ENCODE peak calls at places on chromosome 17, in seven cellular contexts. One of them, this sample, is unnamed.

GRCh38 chr17:61247438-61247837 is 152.2 kb upstream of the TBX2 start:
- DNase-seq in transverse colon: no peak
- DNase-seq in esophagus squamous epithelium: no peak
- DNase-seq in tibial nerve: peak; percentile 31
- DNase-seq in uterus: no peak
- DNase-seq in A549: no peak
- DNase-seq in IMR-90: peak; percentile 82
- DNase-seq in this sample: no peak

GRCh38 chr17:726331-726919 is 6.0 kb upstream of the TLCD3A start:
- DNase-seq in transverse colon: peak; percentile 42
- DNase-seq in IMR-90: no peak
- DNase-seq in esophagus squamous epithelium: no peak
- DNase-seq in uterus: no peak
- DNase-seq in A549: no peak
- DNase-seq in tibial nerve: no peak
- DNase-seq in this sample: no peak

GRCh38 chr17:37743612-37743874 is 1.3 kb downstream of the HNF1B start:
- DNase-seq in uterus: no peak
- DNase-seq in IMR-90: no peak
- DNase-seq in esophagus squamous epithelium: no peak
- DNase-seq in tibial nerve: no peak
- DNase-seq in A549: peak; percentile 91
- DNase-seq in transverse colon: peak; percentile 73
- DNase-seq in this sample: no peak

GRCh38 chr17:13593757-13594156 is 8.0 kb downstream of the HS3ST3A1 start:
- DNase-seq in A549: no peak
- DNase-seq in IMR-90: peak; percentile 57
- DNase-seq in tibial nerve: no peak
- DNase-seq in esophagus squamous epithelium: no peak
- DNase-seq in uterus: no peak
- DNase-seq in transverse colon: no peak
- DNase-seq in this sample: no peak

GRCh38 chr17:37300683-37301082 is 75.1 kb upstream of the C17orf78 start:
- DNase-seq in esophagus squamous epithelium: no peak
- DNase-seq in A549: no peak
- DNase-seq in transverse colon: no peak
- DNase-seq in uterus: no peak
- DNase-seq in IMR-90: no peak
- DNase-seq in tibial nerve: no peak
- DNase-seq in this sample: no peak

GRCh38 chr17:14048169-14048568 is 21.1 kb upstream of the COX10 start:
- DNase-seq in esophagus squamous epithelium: no peak
- DNase-seq in transverse colon: no peak
- DNase-seq in tibial nerve: no peak
- DNase-seq in IMR-90: no peak
- DNase-seq in A549: peak; percentile 30
- DNase-seq in uterus: no peak
- DNase-seq in this sample: no peak

GRCh38 chr17:78883533-78884131 is 19.4 kb downstream of the CEP295NL start:
- DNase-seq in tibial nerve: peak; percentile 83
- DNase-seq in esophagus squamous epithelium: no peak
- DNase-seq in uterus: peak; percentile 88
- DNase-seq in A549: peak; percentile 98
- DNase-seq in transverse colon: peak; percentile 58
- DNase-seq in IMR-90: peak; percentile 97
- DNase-seq in this sample: peak; percentile 43

GRCh38 chr17:40175928-40176327 is 1.3 kb upstream of the RAPGEFL1 start:
- DNase-seq in uterus: no peak
- DNase-seq in A549: no peak
- DNase-seq in tibial nerve: no peak
- DNase-seq in IMR-90: no peak
- DNase-seq in esophagus squamous epithelium: no peak
- DNase-seq in transverse colon: no peak
- DNase-seq in this sample: no peak

GRCh38 chr17:29004081-29004692 is 1.6 kb downstream of the SEZ6 start:
- DNase-seq in transverse colon: no peak
- DNase-seq in tibial nerve: no peak
- DNase-seq in IMR-90: peak; percentile 33
- DNase-seq in uterus: no peak
- DNase-seq in esophagus squamous epithelium: no peak
- DNase-seq in A549: no peak
- DNase-seq in this sample: no peak

GRCh38 chr17:44348234-44348987 is 3.3 kb downstream of the GRN start:
- DNase-seq in IMR-90: peak; percentile 57
- DNase-seq in A549: no peak
- DNase-seq in esophagus squamous epithelium: no peak
- DNase-seq in uterus: no peak
- DNase-seq in tibial nerve: no peak
- DNase-seq in transverse colon: peak; percentile 48
- DNase-seq in this sample: peak; percentile 47

GRCh38 chr17:14942511-14943185 is 322.5 kb downstream of the PMP22 start:
- DNase-seq in transverse colon: no peak
- DNase-seq in A549: no peak
- DNase-seq in tibial nerve: no peak
- DNase-seq in esophagus squamous epithelium: no peak
- DNase-seq in uterus: no peak
- DNase-seq in IMR-90: no peak
- DNase-seq in this sample: peak; percentile 5

GRCh38 chr17:81703747-81704654 is 834 bp downstream of the MRPL12 start:
- DNase-seq in transverse colon: no peak
- DNase-seq in uterus: no peak
- DNase-seq in IMR-90: no peak
- DNase-seq in esophagus squamous epithelium: no peak
- DNase-seq in tibial nerve: no peak
- DNase-seq in A549: no peak
- DNase-seq in this sample: no peak

GRCh38 chr17:6241996-6242395 is 171.8 kb downstream of the WSCD1 start:
- DNase-seq in tibial nerve: no peak
- DNase-seq in esophagus squamous epithelium: no peak
- DNase-seq in transverse colon: no peak
- DNase-seq in A549: no peak
- DNase-seq in uterus: no peak
- DNase-seq in IMR-90: no peak
- DNase-seq in this sample: no peak

GRCh38 chr17:28725660-28726395 is at the start of gene TLCD1:
- DNase-seq in transverse colon: peak; percentile 73
- DNase-seq in uterus: no peak
- DNase-seq in IMR-90: peak; percentile 74
- DNase-seq in A549: peak; percentile 92
- DNase-seq in esophagus squamous epithelium: no peak
- DNase-seq in tibial nerve: peak; percentile 31
- DNase-seq in this sample: peak; percentile 61

GRCh38 chr17:64378890-64379354 is 11.7 kb downstream of the PECAM1 start:
- DNase-seq in IMR-90: no peak
- DNase-seq in tibial nerve: no peak
- DNase-seq in A549: no peak
- DNase-seq in uterus: no peak
- DNase-seq in esophagus squamous epithelium: no peak
- DNase-seq in transverse colon: peak; percentile 55
- DNase-seq in this sample: no peak

GRCh38 chr17:14301279-14301760 is 439 bp downstream of the HS3ST3B1 start:
- DNase-seq in A549: peak; percentile 25
- DNase-seq in uterus: no peak
- DNase-seq in esophagus squamous epithelium: no peak
- DNase-seq in tibial nerve: no peak
- DNase-seq in IMR-90: no peak
- DNase-seq in transverse colon: no peak
- DNase-seq in this sample: no peak

GRCh38 chr17:2400474-2400866 is 390 bp downstream of the MNT start:
- DNase-seq in tibial nerve: no peak
- DNase-seq in A549: no peak
- DNase-seq in transverse colon: peak; percentile 61
- DNase-seq in esophagus squamous epithelium: no peak
- DNase-seq in uterus: peak; percentile 56
- DNase-seq in IMR-90: no peak
- DNase-seq in this sample: no peak

GRCh38 chr17:41532947-41533570 is 5.0 kb upstream of the KRT19 start:
- DNase-seq in IMR-90: no peak
- DNase-seq in tibial nerve: no peak
- DNase-seq in transverse colon: no peak
- DNase-seq in uterus: no peak
- DNase-seq in A549: no peak
- DNase-seq in esophagus squamous epithelium: no peak
- DNase-seq in this sample: no peak

GRCh38 chr17:66415366-66416206 is 113.2 kb downstream of the PRKCA start:
- DNase-seq in A549: no peak
- DNase-seq in esophagus squamous epithelium: no peak
- DNase-seq in tibial nerve: no peak
- DNase-seq in uterus: no peak
- DNase-seq in transverse colon: no peak
- DNase-seq in IMR-90: no peak
- DNase-seq in this sample: no peak

GRCh38 chr17:2911755-2912111 is 115.5 kb downstream of the RAP1GAP2 start:
- DNase-seq in uterus: no peak
- DNase-seq in A549: no peak
- DNase-seq in esophagus squamous epithelium: no peak
- DNase-seq in tibial nerve: no peak
- DNase-seq in transverse colon: no peak
- DNase-seq in IMR-90: no peak
- DNase-seq in this sample: no peak

DNA sequence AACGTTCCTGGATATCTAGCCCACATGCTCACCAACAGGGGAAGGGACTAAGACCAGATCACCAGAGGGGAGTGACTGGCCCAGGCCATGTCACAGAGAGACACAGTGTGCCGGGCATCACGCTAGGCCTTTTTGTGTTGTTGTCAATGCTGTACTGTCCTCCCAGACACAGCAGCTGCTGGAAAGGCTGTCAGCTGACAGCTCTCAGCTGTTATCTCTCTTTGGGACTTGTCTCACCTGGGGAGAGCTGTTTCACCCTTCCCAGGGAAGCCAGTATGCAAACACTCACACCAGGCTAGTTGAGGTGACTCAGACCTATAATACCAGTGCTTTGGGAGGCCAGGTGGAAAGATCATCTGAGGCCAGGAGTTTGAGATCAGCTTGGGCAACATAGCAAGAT is 19.4 kb downstream of the UNC45B start:
- DNase-seq in uterus: no peak
- DNase-seq in transverse colon: no peak
- DNase-seq in tibial nerve: no peak
- DNase-seq in IMR-90: no peak
- DNase-seq in A549: no peak
- DNase-seq in esophagus squamous epithelium: no peak
- DNase-seq in this sample: no peak
- H3K27ac ChIP-seq in uterus: no peak overlapping the region
- H3K27ac ChIP-seq in transverse colon: no peak overlapping the region
- H3K27ac ChIP-seq in tibial nerve: no peak overlapping the region
- H3K27ac ChIP-seq in IMR-90: no peak overlapping the region
- H3K27ac ChIP-seq in A549: no peak overlapping the region
- H3K27ac ChIP-seq in esophagus squamous epithelium: no peak overlapping the region
- H3K27ac ChIP-seq in this sample: no peak overlapping the region

GRCh38 chr17:9798724-9799123 is 7.3 kb upstream of the DHRS7C start:
- DNase-seq in transverse colon: no peak
- DNase-seq in IMR-90: no peak
- DNase-seq in tibial nerve: no peak
- DNase-seq in esophagus squamous epithelium: no peak
- DNase-seq in A549: no peak
- DNase-seq in uterus: no peak
- DNase-seq in this sample: no peak

GRCh38 chr17:9801505-9801904 is 10.1 kb upstream of the DHRS7C start:
- DNase-seq in esophagus squamous epithelium: no peak
- DNase-seq in tibial nerve: no peak
- DNase-seq in uterus: no peak
- DNase-seq in IMR-90: no peak
- DNase-seq in transverse colon: no peak
- DNase-seq in A549: no peak
- DNase-seq in this sample: no peak

GRCh38 chr17:9802701-9803100 is 11.3 kb upstream of the DHRS7C start:
- DNase-seq in esophagus squamous epithelium: no peak
- DNase-seq in uterus: no peak
- DNase-seq in tibial nerve: no peak
- DNase-seq in A549: peak; percentile 56
- DNase-seq in transverse colon: no peak
- DNase-seq in IMR-90: no peak
- DNase-seq in this sample: no peak

GRCh38 chr17:9802294-9802693 is 10.9 kb upstream of the DHRS7C start:
- DNase-seq in transverse colon: no peak
- DNase-seq in esophagus squamous epithelium: no peak
- DNase-seq in A549: peak; percentile 70
- DNase-seq in IMR-90: no peak
- DNase-seq in tibial nerve: no peak
- DNase-seq in uterus: no peak
- DNase-seq in this sample: no peak

GRCh38 chr17:9797965-9798364 is 6.6 kb upstream of the DHRS7C start:
- DNase-seq in A549: no peak
- DNase-seq in esophagus squamous epithelium: no peak
- DNase-seq in IMR-90: no peak
- DNase-seq in uterus: no peak
- DNase-seq in tibial nerve: no peak
- DNase-seq in transverse colon: no peak
- DNase-seq in this sample: no peak
- TF ChIP-seq POLR2A in A549: no peak
- TF ChIP-seq POLR2A in esophagus squamous epithelium: no peak
- TF ChIP-seq POLR2A in IMR-90: no peak
- TF ChIP-seq POLR2A in uterus: no peak
- TF ChIP-seq POLR2A in tibial nerve: no peak
- TF ChIP-seq POLR2A in transverse colon: no peak
- TF ChIP-seq POLR2A in this sample: no peak

DNA sequence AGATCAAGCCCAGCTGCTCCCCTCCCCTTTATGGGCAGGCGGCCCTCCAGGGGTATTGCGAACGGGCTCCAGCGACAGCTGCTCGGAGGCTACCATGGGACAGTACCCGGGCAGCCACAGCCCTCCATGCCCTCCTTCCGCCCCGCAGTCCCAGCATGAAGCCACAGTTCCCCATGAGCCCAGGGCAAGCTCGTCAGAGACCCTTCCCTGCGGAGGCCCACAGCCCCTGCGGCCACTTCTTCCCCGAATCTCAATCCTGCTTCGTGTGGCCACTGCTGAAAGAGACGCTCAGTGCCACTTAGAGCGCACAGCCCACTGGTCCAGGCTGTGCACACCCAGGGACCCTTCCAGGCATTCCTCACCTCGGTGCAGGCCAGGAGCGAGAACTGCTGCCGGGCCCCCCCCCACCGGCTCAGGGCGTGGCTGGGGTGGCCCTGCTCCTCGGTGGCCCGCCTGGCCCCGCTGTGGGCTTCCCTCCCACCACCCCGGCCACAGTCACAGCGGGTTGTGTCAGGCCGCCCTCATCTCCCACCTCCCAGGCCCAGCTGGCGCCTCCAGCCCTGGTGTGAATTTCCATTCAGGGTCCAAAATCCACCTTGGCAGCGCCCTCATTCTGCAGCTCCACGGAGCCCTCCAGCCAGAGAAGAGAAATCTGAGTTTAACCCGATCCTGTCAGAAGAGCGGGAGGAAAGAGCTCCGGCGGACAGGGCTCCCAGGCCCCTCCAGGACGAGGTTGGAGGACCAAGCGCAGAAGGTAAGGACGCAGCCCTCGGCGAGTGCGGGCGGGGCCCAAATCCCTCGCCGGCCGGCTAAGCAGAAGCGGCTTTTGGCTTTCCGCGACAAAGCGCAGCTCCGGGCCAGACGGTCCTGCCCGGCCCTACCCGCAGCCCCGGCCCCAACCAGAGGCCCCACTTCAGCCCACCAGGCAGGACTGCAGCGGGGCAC is 12.1 kb downstream of the TBC1D16 start:
- DNase-seq in tibial nerve: no peak
- DNase-seq in transverse colon: peak; percentile 34
- DNase-seq in IMR-90: no peak
- DNase-seq in A549: no peak
- DNase-seq in esophagus squamous epithelium: no peak
- DNase-seq in uterus: peak; percentile 40
- DNase-seq in this sample: no peak
- H3K4me3 ChIP-seq in tibial nerve: peak overlapping the region; percentile 27
- H3K4me3 ChIP-seq in transverse colon: no peak overlapping the region
- H3K4me3 ChIP-seq in IMR-90: no peak overlapping the region
- H3K4me3 ChIP-seq in A549: no peak overlapping the region
- H3K4me3 ChIP-seq in esophagus squamous epithelium: no peak overlapping the region
- H3K4me3 ChIP-seq in uterus: peak overlapping the region; percentile 20
- H3K4me3 ChIP-seq in this sample: no peak overlapping the region

GRCh38 chr17:34319087-34319486 is at the start of gene CCL8:
- DNase-seq in IMR-90: no peak
- DNase-seq in A549: no peak
- DNase-seq in transverse colon: no peak
- DNase-seq in esophagus squamous epithelium: no peak
- DNase-seq in tibial nerve: no peak
- DNase-seq in uterus: no peak
- DNase-seq in this sample: no peak
- H3K27ac ChIP-seq in IMR-90: no peak within 1 kb of the TSS
- H3K27ac ChIP-seq in A549: no peak within 1 kb of the TSS
- H3K27ac ChIP-seq in transverse colon: peak within 1 kb of the TSS; percentile 28
- H3K27ac ChIP-seq in esophagus squamous epithelium: no peak within 1 kb of the TSS
- H3K27ac ChIP-seq in tibial nerve: no peak within 1 kb of the TSS
- H3K27ac ChIP-seq in uterus: no peak within 1 kb of the TSS
- H3K27ac ChIP-seq in this sample: no peak within 1 kb of the TSS